ENCODE peak calls at places on chromosomes 12 and 14, in four cellular contexts. N is BJ, Z is right lobe of liver, F is Peyer's patch. X is an unnamed sample.

GRCh38 chr12:79006306-79006705 is 141.7 kb downstream of the SYT1 start:
- DNase-seq in N (no peak), Z (no peak), F (no peak), X (peak; percentile 2)

GRCh38 chr12:38399711-38400205 is 83.2 kb downstream of the ALG10B start:
- DNase-seq in F (no peak), N (no peak), Z (no peak), X (no peak)

GRCh38 chr12:18861287-18861858 is 123.5 kb downstream of the CAPZA3 start:
- DNase-seq in Z (no peak), F (no peak), N (no peak), X (no peak)

GRCh38 chr12:52523825-52524224 is 3.6 kb upstream of the KRT5 start:
- DNase-seq in N (no peak), Z (no peak), F (peak; percentile 21), X (no peak)

GRCh38 chr12:102406033-102406584 is 74.3 kb downstream of the IGF1 start:
- DNase-seq in N (no peak), Z (peak; percentile 59), F (peak; percentile 47), X (peak; percentile 30)

GRCh38 chr14:74963705-74964271 is 8.4 kb upstream of the PGF start:
- DNase-seq in Z (no peak), F (no peak), N (no peak), X (no peak)

GRCh38 chr12:129844662-129845061 is 59.2 kb downstream of the TMEM132D start:
- DNase-seq in Z (no peak), F (no peak), N (no peak), X (peak; percentile 2)

GRCh38 chr14:32453857-32454810 is 125.0 kb downstream of the AKAP6 start:
- DNase-seq in F (no peak), N (peak; percentile 64), Z (no peak), X (no peak)

GRCh38 chr12:83823386-83824045 is 1089.1 kb downstream of the SLC6A15 start:
- DNase-seq in N (no peak), F (no peak), Z (peak; percentile 67), X (peak; percentile 6)

GRCh38 chr14:65824285-65824977 is 411.9 kb downstream of the FUT8 start:
- DNase-seq in Z (peak; percentile 51), N (peak; percentile 7), F (peak; percentile 79), X (no peak)

GRCh38 chr14:105281354-105282097 is 19.3 kb downstream of the BRF1 start:
- DNase-seq in F (no peak), Z (no peak), N (peak; percentile 29), X (peak; percentile 43)

GRCh38 chr12:117807946-117808345 is 160.8 kb downstream of the KSR2 start:
- DNase-seq in F (no peak), Z (no peak), N (no peak), X (no peak)

DNA sequence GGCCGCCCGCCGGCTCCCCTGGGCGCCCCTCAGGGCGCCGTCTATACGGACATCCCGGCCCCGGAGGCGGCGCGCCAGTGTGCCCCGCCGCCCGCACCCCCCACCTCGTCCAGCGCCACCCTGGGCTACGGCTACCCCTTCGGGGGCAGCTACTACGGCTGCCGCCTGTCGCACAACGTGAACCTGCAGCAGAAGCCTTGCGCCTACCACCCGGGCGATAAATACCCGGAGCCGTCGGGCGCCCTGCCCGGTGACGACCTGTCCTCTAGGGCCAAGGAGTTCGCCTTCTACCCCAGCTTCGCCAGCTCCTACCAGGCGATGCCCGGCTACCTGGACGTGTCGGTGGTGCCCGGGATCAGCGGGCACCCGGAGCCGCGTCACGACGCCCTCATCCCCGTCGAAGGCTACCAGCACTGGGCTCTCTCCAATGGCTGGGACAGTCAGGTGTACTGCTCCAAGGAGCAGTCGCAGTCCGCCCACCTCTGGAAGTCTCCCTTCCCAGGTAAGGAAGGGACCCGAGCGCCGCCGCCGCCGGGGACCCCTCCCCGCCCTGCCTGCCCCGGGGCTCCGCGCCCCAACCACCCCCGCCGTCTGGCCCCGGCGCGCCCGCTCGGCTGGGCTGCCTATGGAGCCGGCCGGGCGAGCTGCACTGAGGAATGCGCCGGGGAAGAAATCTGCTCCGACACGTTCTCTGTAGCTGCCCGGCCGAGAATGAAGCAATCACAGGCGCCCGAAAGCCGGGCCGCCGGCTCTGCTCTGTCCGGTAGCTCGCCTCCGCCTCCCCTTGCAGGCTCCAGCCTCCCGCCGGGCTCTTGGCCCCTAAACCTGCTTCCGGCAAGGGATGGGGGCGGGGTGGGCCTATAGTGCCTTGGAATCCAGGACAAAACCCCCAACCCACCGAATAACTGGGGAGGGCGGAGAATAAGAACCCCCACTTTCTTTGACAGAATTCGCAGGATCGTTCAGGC is 794 bp downstream of the HOXC13 start:
- DNase-seq in N (no peak), Z (no peak), F (peak; percentile 43), X (no peak)
- TF ChIP-seq CTCF in N (no peak), Z (no peak), F (no peak), X (no peak)

DNA sequence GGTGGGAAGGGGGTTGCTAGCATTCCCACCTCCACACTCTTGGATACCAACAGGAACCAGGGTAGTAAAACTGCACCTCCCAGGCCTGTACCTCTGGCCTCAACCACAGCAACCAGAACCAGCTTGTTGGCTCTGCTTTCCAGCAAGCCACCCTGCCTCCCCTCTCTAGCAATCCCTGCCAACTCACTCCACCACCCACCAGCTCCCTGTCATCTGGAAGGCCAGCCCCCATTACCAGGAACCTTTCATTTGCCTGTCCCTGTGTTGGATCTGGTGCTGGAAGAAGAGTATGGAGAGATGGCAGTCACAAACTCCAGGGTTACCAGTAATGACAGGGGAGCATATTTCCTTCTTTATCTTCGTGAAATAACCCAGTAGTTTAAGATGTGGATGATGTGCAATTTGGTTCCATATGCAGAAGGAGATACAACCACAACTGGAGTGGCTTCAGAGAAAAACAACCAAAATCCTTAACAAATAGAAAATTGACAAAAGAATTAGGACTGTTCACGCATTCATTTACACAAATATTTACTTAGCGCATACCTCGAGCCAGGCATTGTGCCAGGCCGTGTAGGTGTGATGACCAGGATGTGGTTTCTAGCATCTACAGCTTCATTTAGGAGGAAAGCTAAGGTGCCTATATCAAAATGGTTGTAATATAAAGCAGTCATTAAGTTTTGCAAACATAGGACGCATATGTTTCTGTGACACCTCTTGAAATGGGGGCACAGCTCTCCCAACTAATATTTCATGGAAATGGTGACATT is 3.4 kb downstream of the B4GALNT3 start:
- DNase-seq in Z (no peak), N (no peak), F (no peak), X (no peak)
- TF ChIP-seq CTCF in Z (no peak), N (no peak), F (no peak), X (no peak)

GRCh38 chr12:112473056-112473455 is 54.3 kb downstream of the PTPN11 start:
- DNase-seq in N (no peak), Z (no peak), F (no peak), X (no peak)
- TF ChIP-seq CTCF in N (no peak), Z (no peak), F (no peak), X (peak; percentile 46)

GRCh38 chr12:87344699-87345098 is 684.5 kb downstream of the C12orf50 start:
- DNase-seq in Z (no peak), N (no peak), F (no peak), X (no peak)
- TF ChIP-seq CTCF in Z (peak; percentile 2), N (no peak), F (peak; percentile 20), X (peak; percentile 55)

DNA sequence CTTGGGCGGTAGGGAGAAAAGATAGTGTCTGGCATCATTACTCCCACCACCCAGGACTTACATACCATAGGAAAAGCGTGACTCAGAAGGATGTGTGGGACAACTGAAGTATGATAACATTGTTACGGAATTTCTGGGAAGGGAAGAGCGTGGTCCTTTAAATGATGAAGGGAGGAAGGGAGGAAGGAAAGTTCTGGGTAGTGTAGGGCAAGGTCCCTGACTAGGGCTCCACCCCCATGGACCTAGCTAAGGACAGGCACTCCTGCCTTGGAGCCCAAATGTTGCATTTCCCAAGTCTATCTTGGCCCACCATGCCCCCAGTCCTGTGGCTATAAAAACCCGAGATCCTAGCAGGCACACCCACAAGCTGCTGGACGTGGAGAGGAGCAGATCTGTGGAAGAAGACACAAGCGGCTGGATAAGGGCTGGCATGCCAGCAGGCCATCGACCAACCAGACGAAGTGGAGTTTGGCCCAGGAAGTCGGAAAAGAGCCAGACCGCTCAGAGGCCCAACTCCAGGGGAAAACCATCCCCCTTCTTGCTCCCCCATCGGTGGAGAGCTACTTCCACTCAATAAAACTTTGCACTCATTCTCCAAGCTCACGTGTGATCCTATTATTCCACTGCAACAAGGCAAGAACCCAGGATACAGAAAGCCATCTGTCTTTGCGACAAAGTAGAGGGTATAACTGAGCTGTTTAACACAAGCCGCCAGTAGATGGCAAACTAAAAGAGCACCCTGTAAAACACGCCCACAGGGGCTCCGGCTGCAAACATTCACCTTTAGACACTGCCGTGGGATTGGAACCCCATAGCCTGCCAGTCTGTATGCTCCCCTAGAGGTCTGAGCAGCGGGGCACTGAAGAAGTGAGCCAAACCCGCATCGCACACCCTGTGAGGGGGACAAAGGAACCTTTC is 23.0 kb upstream of the RAB21 start:
- DNase-seq in N (no peak), Z (peak; percentile 55), F (peak; percentile 51), X (no peak)
- TF ChIP-seq CTCF in N (no peak), Z (no peak), F (peak; percentile 34), X (peak; percentile 16)

DNA sequence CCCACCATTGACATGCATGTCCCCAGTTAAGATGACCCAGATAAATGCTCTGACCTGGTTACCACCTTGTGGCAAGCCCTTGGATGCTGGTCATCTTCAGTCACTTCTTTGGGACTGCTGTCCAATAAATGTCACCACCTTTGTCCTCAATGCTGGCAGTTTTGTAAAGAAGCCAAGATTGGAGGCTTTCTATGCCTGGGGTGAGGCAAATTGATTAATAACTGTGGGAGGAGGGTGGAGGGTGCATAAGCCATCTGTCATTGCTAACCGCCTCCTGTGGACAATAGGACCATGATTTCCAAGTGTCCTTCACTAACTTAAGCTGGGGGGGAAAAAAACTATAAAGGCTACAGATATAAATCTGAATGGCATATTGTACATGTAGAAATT is 24.4 kb downstream of the ANKRD13A start:
- DNase-seq in N (no peak), Z (no peak), F (no peak), X (no peak)
- TF ChIP-seq CTCF in N (no peak), Z (no peak), F (no peak), X (no peak)

GRCh38 chr12:16184691-16185090 is 92.8 kb downstream of the SLC15A5 start:
- DNase-seq in Z (no peak), N (no peak), F (no peak), X (no peak)

GRCh38 chr12:16187684-16188083 is 89.8 kb downstream of the SLC15A5 start:
- DNase-seq in N (no peak), Z (no peak), F (no peak), X (no peak)

GRCh38 chr12:16189849-16190248 is 87.6 kb downstream of the SLC15A5 start:
- DNase-seq in N (no peak), F (no peak), Z (no peak), X (no peak)
- TF ChIP-seq CTCF in N (no peak), F (peak; percentile 66), Z (no peak), X (peak; percentile 59)

GRCh38 chr14:24311837-24312615 is 724 bp downstream of the LTB4R start:
- DNase-seq in N (no peak), F (no peak), Z (no peak), X (peak; percentile 77)

GRCh38 chr14:24310387-24310665 is 386 bp downstream of the LTB4R2 start:
- DNase-seq in F (no peak), Z (peak; percentile 90), N (no peak), X (no peak)

GRCh38 chr14:24312736-24313507 is 1.6 kb downstream of the LTB4R start:
- DNase-seq in Z (no peak), F (peak; percentile 89), N (no peak), X (no peak)

GRCh38 chr14:24309538-24310386 is at the start of gene LTB4R2:
- DNase-seq in N (no peak), F (no peak), Z (no peak), X (no peak)

GRCh38 chr14:24310666-24311604 is at the start of gene LTB4R:
- DNase-seq in N (no peak), Z (peak; percentile 88), F (peak; percentile 89), X (no peak)
- TF ChIP-seq CTCF in N (peak; percentile 33), Z (peak; percentile 48), F (peak; percentile 49), X (peak; percentile 27)

X was measured in epithelial cell of proximal tubule.